ENCODE peak calls at places on chromosomes 11 and 22, in six cellular contexts. W is GM12891; U is GM23248; H is A549; Z is stimulated activated CD4-positive, alpha-beta T cell treated with anti-CD3 and anti-CD28 coated beads, Interleukin-12 subunit alpha, Interleukin-12 subunit beta, amount 100 ng/mL, for 48 hours; C is naive thymus-derived CD4-positive, alpha-beta T cell. Q is an unnamed sample.

GRCh38 chr22:17871726-17872458 is 97.6 kb upstream of the BID start:
- DNase-seq in W (no peak), U (no peak), H (no peak), Z (no peak), C (no peak), Q (no peak)

GRCh38 chr11:119560961-119561360 is 138.0 kb upstream of the THY1 start:
- DNase-seq in W (no peak), U (no peak), H (no peak), Z (no peak), C (no peak), Q (no peak)

GRCh38 chr11:21861314-21861713 is 331.6 kb upstream of the ANO5 start:
- DNase-seq in W (no peak), U (no peak), H (no peak), Z (no peak), C (no peak), Q (no peak)

GRCh38 chr22:49094151-49094550 is 733.5 kb downstream of the BRD1 start:
- DNase-seq in W (no peak), U (no peak), H (no peak), Z (no peak), C (no peak), Q (no peak)

GRCh38 chr11:113082501-113082900 is 121.3 kb downstream of the NCAM1 start:
- DNase-seq in W (no peak), U (no peak), H (no peak), Z (no peak), C (no peak), Q (no peak)

GRCh38 chr22:17588606-17589005 is 25.3 kb downstream of the SLC25A18 start:
- DNase-seq in W (no peak), U (no peak), H (no peak), Z (no peak), C (no peak), Q (no peak)

GRCh38 chr11:38593649-38594048 is 1995.6 kb upstream of the RAG2 start:
- DNase-seq in W (no peak), U (no peak), H (no peak), Z (no peak), C (no peak), Q (no peak)

GRCh38 chr22:46649176-46650077 is 29.2 kb downstream of the GRAMD4 start:
- DNase-seq in W (no peak), U (peak; percentile 43), H (peak; percentile 93), Z (no peak), C (no peak), Q (no peak)

GRCh38 chr11:125663910-125664309 is 16.7 kb downstream of the ACRV1 start:
- DNase-seq in W (no peak), U (peak; percentile 7), H (no peak), Z (no peak), C (no peak), Q (no peak)

GRCh38 chr22:49735411-49736311 is 92.0 kb downstream of the BRD1 start:
- DNase-seq in W (no peak), U (peak; percentile 28), H (no peak), Z (no peak), C (no peak), Q (no peak)

GRCh38 chr11:75337195-75337654 is 14.2 kb downstream of the ARRB1 start:
- DNase-seq in W (no peak), U (peak; percentile 74), H (peak; percentile 50), Z (no peak), C (no peak), Q (peak; percentile 57)